ENCODE peak calls at places on chromosome 12, in ten cellular contexts. X, W, I, B, R, T, Y, N, H and Q are unnamed samples.

GRCh38 chr12:57631566-57632368 is 1.2 kb downstream of the B4GALNT1 start:
- DNase-seq in B (no peak), Y (no peak), T (peak), W (no peak), I (no peak), N (no peak), H (peak), R (no peak), X (no peak), Q (peak)

GRCh38 chr12:65878540-65878939 is 54.3 kb downstream of the HMGA2 start:
- DNase-seq in T (peak), I (no peak), B (no peak), N (no peak), W (no peak), Y (no peak), H (no peak), X (no peak), R (peak), Q (no peak)

GRCh38 chr12:12722351-12723146 is 5.4 kb downstream of the CDKN1B start:
- DNase-seq in T (no peak), W (peak), Y (no peak), X (no peak), N (no peak), B (no peak), R (no peak), H (peak), I (peak), Q (no peak)

GRCh38 chr12:13661005-13661887 is 320.2 kb downstream of the GRIN2B start:
- DNase-seq in I (peak), N (no peak), T (peak), W (peak), H (peak), B (peak), Y (no peak), R (peak), X (peak), Q (peak)

GRCh38 chr12:22477166-22477893 is 67.0 kb downstream of the C2CD5 start:
- DNase-seq in R (no peak), B (no peak), X (peak), H (no peak), I (no peak), T (no peak), W (peak), Y (no peak), N (no peak), Q (no peak)

GRCh38 chr12:25653487-25654175 is 100.5 kb upstream of the LMNTD1 start:
- DNase-seq in W (no peak), R (peak), T (no peak), Y (no peak), I (peak), X (no peak), B (no peak), N (no peak), H (no peak), Q (peak)

GRCh38 chr12:113424915-113425823 is 3.0 kb downstream of the SDSL start:
- DNase-seq in I (peak), H (peak), R (peak), B (peak), Y (no peak), T (peak), W (peak), X (peak), N (peak), Q (no peak)

GRCh38 chr12:66482880-66483279 is 180.6 kb downstream of the HELB start:
- DNase-seq in B (no peak), W (no peak), I (no peak), Y (no peak), X (no peak), R (no peak), H (no peak), T (no peak), N (no peak), Q (no peak)

GRCh38 chr12:54068423-54069070 is 14.9 kb downstream of the HOXC4 start:
- DNase-seq in X (no peak), I (no peak), R (no peak), N (no peak), T (no peak), H (no peak), B (no peak), Y (no peak), W (no peak), Q (no peak)

GRCh38 chr12:50220357-50221061 is 53.3 kb upstream of the CERS5 start:
- DNase-seq in W (peak), Y (no peak), R (no peak), B (no peak), H (peak), T (peak), N (no peak), I (peak), X (peak), Q (no peak)

GRCh38 chr12:111408686-111409402 is 3.1 kb downstream of the SH2B3 start:
- DNase-seq in I (peak), X (no peak), Y (no peak), H (no peak), W (no peak), N (no peak), B (no peak), R (no peak), T (no peak), Q (no peak)

GRCh38 chr12:51593539-51593938 is 2.5 kb downstream of the SCN8A start:
- DNase-seq in X (peak), N (no peak), B (peak), W (peak), I (no peak), R (peak), T (peak), H (no peak), Y (no peak), Q (no peak)

GRCh38 chr12:83074495-83074894 is 387.8 kb downstream of the TMTC2 start:
- DNase-seq in R (no peak), N (no peak), B (no peak), X (no peak), H (no peak), I (no peak), T (no peak), Y (no peak), W (no peak), Q (no peak)

GRCh38 chr12:27924350-27925140 is 48.0 kb downstream of the PTHLH start:
- DNase-seq in N (no peak), H (no peak), X (no peak), I (no peak), B (no peak), R (no peak), W (peak), Y (no peak), T (no peak), Q (no peak)

GRCh38 chr12:109719123-109720022 is 5.7 kb downstream of the FAM222A start:
- DNase-seq in X (no peak), T (peak), Y (no peak), W (peak), I (no peak), N (no peak), H (no peak), B (peak), R (no peak), Q (no peak)

GRCh38 chr12:32501835-32502333 is 102.5 kb downstream of the FGD4 start:
- DNase-seq in B (peak), Y (no peak), N (no peak), W (peak), H (no peak), T (peak), R (peak), X (peak), I (no peak), Q (peak)

GRCh38 chr12:69682136-69682755 is 16.9 kb downstream of the BEST3 start:
- DNase-seq in B (no peak), H (no peak), T (no peak), R (no peak), Y (no peak), N (no peak), W (no peak), X (no peak), I (no peak), Q (no peak)

GRCh38 chr12:125549836-125550235 is 484.6 kb downstream of the AACS start:
- DNase-seq in N (no peak), R (no peak), H (no peak), B (no peak), Y (no peak), X (no peak), T (no peak), I (peak), W (no peak), Q (no peak)
- TF ChIP-seq CTCF in N (no peak), R (no peak), H (peak), B (peak), Y (peak), X (peak), T (peak), I (peak), W (no peak), Q (no peak)

DNA sequence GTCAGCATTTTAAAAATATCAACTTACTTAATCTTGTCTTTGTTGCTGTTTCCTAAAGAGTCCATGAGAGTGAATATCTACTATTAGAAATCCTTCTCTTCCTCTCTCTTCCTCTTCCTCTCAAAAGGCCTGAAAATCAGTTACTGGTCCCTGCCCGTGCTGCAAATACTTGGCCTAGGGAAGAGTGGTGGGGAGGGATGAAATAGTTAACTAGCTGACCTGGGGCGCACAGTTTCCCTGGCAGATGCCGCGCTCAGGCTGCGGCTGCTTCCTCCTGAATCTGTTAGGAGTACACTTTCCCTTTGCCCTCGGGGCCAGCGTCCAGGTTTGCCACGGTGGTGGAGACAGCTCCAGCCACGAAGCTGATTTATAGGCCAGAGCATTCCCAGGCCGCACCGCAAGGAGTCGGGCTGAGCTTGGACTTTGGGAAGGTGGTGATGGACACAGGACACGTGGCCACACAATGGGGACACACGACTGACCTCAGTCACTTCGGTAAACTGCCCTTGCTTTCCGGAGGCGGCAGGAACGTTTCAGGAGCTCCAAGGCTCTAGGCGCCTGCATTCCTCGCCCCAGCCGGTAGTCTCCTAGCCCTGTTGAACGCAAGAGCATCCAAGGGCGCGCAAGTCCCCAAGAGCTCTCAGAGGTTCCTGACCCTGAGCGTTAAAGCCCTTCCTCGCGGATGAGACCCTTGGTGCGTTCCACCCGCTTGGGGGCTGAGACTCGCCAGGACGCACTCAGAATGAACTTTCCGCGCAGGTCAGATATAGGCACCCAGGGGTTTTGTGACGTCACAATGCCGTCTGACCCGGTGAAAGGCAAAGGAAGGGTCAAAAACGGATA is 7.1 kb upstream of the ASCL1 start:
- DNase-seq in T (peak), I (no peak), Y (no peak), X (no peak), R (no peak), N (no peak), W (no peak), H (peak), B (peak), Q (no peak)
- TF ChIP-seq CTCF in T (peak), I (no peak), Y (no peak), X (no peak), R (no peak), N (no peak), W (no peak), H (no peak), B (peak), Q (no peak)

GRCh38 chr12:45213107-45213506 is 2.8 kb upstream of the ANO6 start:
- DNase-seq in W (no peak), T (no peak), N (no peak), B (no peak), R (no peak), H (no peak), Y (no peak), X (no peak), I (no peak), Q (no peak)
- TF ChIP-seq CTCF in W (no peak), T (no peak), N (no peak), B (no peak), R (no peak), H (no peak), Y (no peak), X (no peak), I (no peak), Q (no peak)

GRCh38 chr12:3314306-3314663 is 176.7 kb upstream of the PRMT8 start:
- DNase-seq in T (no peak), Y (no peak), H (no peak), N (no peak), X (no peak), B (no peak), I (no peak), R (no peak), W (no peak), Q (no peak)
- TF ChIP-seq CTCF in T (no peak), Y (no peak), H (no peak), N (no peak), X (peak), B (peak), I (peak), R (no peak), W (no peak), Q (no peak)